ENCODE peak calls at places on chromosomes 11 and 22, in four cellular contexts. U is HL-60, I is breast epithelium, B is psoas muscle. Q is an unnamed sample.

GRCh38 chr11:88152381-88152780 is 22.9 kb downstream of the RAB38 start:
- DNase-seq in U (no peak), I (no peak), B (no peak), Q (no peak)

GRCh38 chr11:12942157-12942556 is 67.0 kb upstream of the RASSF10 start:
- DNase-seq in U (no peak), I (no peak), B (no peak), Q (no peak)

GRCh38 chr11:1310772-1311468 is 1.5 kb upstream of the TOLLIP start:
- DNase-seq in U (peak), I (no peak), B (no peak), Q (no peak)

GRCh38 chr22:24105661-24106060 is 75.6 kb upstream of the SUSD2 start:
- DNase-seq in U (no peak), I (no peak), B (no peak), Q (no peak)

GRCh38 chr11:100546714-100547113 is 140.4 kb upstream of the ARHGAP42 start:
- DNase-seq in U (no peak), I (no peak), B (no peak), Q (no peak)

GRCh38 chr11:89177691-89178231 is at the start of gene TYR:
- DNase-seq in U (no peak), I (no peak), B (no peak), Q (no peak)

GRCh38 chr11:79052539-79052938 is 388.3 kb downstream of the TENM4 start:
- DNase-seq in U (no peak), I (no peak), B (no peak), Q (no peak)

GRCh38 chr11:62974848-62975522 is 9.8 kb downstream of the SLC22A6 start:
- DNase-seq in U (peak), I (no peak), B (no peak), Q (no peak)

GRCh38 chr22:22694106-22694505 is 49.7 kb downstream of the GGTLC2 start:
- DNase-seq in U (no peak), I (no peak), B (no peak), Q (no peak)

GRCh38 chr11:83713701-83714100 is 427.5 kb upstream of the CCDC90B start:
- DNase-seq in U (no peak), I (no peak), B (peak), Q (no peak)

GRCh38 chr11:7955191-7955590 is 10.1 kb downstream of the NLRP10 start:
- DNase-seq in U (no peak), I (no peak), B (no peak), Q (no peak)

GRCh38 chr11:2207212-2207611 is 35.6 kb upstream of the TH start:
- DNase-seq in U (no peak), I (peak), B (no peak), Q (no peak)

GRCh38 chr11:6895010-6895409 is 2.7 kb upstream of the OR2D2 start:
- DNase-seq in U (no peak), I (no peak), B (no peak), Q (no peak)

GRCh38 chr11:2519879-2520735 is 75.3 kb downstream of the KCNQ1 start:
- DNase-seq in U (no peak), I (peak), B (peak), Q (peak)

GRCh38 chr22:43092085-43092484 is 2.9 kb upstream of the TTLL1 start:
- DNase-seq in U (peak), I (no peak), B (no peak), Q (no peak)

GRCh38 chr11:26790738-26791137 is 68.9 kb upstream of the SLC5A12 start:
- DNase-seq in U (no peak), I (no peak), B (no peak), Q (no peak)

DNA sequence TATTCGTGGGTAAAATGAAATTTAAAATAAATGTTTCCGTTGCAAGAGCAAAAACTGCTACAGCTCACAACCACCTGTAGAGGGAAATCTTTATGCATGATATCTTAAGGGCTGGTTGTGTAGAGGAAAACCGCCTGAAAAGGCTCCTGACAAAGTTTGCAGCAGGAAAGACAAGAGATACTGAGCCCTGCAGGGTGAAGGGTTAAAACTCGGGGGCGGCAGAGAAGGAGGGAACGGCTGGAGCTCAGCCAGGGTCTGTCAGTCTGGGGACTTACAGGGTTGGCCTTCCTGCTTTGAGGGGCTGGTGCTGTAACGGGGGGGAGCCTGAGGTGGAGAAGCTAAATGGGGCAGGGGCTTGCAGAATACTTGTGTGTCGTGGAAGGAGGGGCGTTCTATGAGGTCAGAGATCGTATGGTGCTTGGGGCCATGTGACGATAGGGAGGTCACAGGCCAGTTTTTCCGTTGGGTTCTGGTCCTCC is 122.9 kb upstream of the HSD17B12 start:
- DNase-seq in U (no peak), I (no peak), B (no peak), Q (no peak)
- TF ChIP-seq CTCF in U (no peak), I (no peak), B (peak), Q (peak)

GRCh38 chr11:21263026-21263425 is 593.6 kb downstream of the NELL1 start:
- DNase-seq in U (no peak), I (no peak), B (no peak), Q (no peak)
- H3K4me3 ChIP-seq in U (no peak), I (no peak), B (no peak), Q (no peak)

GRCh38 chr11:92946707-92947106 is 22.7 kb upstream of the MTNR1B start:
- DNase-seq in U (no peak), I (no peak), B (no peak), Q (no peak)

GRCh38 chr11:92939305-92939704 is 30.1 kb upstream of the MTNR1B start:
- DNase-seq in U (no peak), I (no peak), B (no peak), Q (no peak)

DNA sequence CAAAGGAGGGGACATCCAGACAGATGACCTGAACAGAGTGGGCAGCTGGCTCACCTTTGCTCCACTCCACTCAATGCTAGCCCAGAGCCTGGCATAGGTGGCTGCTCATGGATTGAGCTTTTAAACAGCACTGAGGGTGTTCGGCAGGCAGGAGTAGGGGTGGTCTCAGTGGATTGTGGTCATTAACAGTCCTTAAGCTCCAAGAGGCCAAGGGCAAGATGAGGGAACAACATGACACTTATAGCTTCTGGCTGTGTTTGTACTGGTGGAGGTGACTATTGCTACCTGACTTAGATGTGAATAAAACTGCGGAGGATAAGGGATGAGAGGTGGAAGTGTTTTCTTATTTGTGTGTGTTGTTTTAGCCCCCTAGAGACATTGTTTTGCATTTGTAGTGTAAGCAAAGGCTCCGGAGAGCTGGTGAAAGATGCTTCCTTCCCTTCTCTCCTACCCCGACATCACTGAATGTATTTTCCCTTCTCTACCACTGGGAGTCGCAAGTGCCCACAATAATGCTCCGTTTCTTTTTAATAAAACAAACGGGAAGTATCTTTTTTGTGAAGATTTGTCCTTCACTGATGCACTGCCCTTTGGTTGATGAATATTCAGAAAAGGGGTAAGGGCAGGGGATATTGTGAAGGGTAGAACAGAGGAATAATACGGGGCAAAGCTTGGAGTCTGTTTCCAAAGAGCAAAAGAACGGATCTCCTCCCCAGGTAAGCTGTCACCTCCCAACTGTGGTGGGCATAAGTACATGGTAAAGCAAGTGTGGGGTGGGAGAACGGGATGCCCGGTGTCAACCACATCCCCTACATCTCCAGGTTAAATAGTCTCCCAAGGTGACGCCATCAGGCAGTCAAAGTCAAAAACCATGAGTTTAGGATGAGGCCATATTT is 27.5 kb upstream of the MTNR1B start:
- DNase-seq in U (peak), I (no peak), B (no peak), Q (no peak)
- TF ChIP-seq CTCF in U (peak), I (no peak), B (peak), Q (peak)

GRCh38 chr11:64869571-64870175 is 8.7 kb downstream of the EHD1 start:
- DNase-seq in U (no peak), I (no peak), B (no peak), Q (no peak)
- H3K4me3 ChIP-seq in U (no peak), I (no peak), B (peak), Q (no peak)

DNA sequence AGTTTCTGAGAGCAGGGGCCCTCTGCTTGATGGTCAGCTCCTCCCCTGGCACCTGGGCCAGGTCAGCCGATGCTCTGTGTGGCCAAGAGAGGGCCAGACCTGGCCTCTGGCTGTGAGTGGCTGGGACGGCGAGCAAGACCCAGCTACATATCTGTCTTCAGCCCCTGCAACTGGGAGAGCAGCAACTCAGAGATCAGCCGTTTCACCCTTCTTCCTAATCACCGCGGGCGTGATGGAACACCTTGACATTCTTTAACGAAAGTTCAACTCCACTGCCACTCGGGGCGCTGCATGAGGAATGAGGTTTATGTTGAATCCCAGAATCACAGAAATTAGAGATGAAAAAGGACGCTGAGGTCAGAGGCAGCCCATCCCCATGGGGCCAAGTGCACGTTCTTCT is 195.9 kb downstream of the TRIM29 start:
- DNase-seq in U (no peak), I (no peak), B (no peak), Q (no peak)
- TF ChIP-seq CTCF in U (no peak), I (no peak), B (no peak), Q (no peak)

GRCh38 chr22:41562461-41562860 is 1.7 kb downstream of the CSDC2 start:
- DNase-seq in U (no peak), I (no peak), B (no peak), Q (no peak)
- H3K4me3 ChIP-seq in U (no peak), I (no peak), B (no peak), Q (no peak)

DNA sequence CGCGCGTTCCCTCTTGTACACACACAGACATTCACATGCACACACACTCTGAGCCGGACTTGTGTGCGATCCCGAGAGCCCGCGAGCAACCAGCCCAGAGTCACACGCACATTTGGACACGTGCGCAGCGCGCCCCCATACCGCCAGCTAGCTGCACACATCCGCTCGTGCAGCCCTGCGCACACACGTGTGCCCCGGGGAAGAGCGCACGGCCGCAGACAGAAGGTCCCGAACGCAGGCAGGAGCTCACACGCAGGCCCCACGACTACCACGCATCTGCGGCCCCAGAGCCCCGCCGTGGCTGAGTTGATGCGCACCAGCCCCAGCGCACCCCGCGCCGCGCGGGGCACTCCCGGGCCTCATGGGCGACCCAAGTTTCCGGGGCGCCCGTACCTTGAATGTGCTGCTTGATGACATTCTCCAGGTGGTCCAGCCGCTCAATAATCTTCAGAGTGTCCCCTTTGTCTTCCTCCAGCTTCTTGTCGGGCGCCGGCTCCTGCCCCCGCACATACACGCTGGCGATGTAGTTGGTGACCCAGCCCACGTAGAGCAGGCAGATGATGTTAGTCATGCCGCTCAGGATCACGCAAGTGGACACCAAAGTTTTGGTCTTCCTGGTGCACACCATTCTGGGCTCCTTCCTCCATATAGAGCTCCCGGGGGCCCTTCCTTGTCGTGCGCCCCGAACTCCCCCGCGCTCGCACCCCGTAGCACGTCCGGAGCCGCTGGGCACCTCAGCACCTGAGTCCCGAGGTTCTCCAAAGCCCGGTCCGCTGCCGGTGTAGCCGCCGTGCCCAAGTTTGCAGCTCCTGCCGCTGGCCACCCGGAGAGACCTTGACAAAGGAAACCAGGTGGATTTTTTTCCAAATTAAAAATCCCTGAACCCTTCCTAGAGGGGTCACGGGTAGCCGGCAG is 582 bp downstream of the GALNT18 start:
- DNase-seq in U (no peak), I (no peak), B (peak), Q (peak)
- TF ChIP-seq CTCF in U (no peak), I (no peak), B (no peak), Q (peak)